ENCODE peak calls at places on chromosomes 11 and 22, in ten cellular contexts. B, S, W, Z, C, Y, H, T, N and I are unnamed samples.

GRCh38 chr11:68343761-68344256 is 31.4 kb downstream of the LRP5 start:
- DNase-seq in B (no peak), S (no peak), W (no peak), Z (no peak), C (no peak), Y (no peak), H (no peak), T (no peak), N (no peak), I (no peak)

GRCh38 chr11:29256580-29256979 is 760.2 kb downstream of the KCNA4 start:
- DNase-seq in B (no peak), S (no peak), W (peak; percentile 5), Z (no peak), C (no peak), Y (no peak), H (no peak), T (no peak), N (no peak), I (no peak)

GRCh38 chr11:117815262-117815803 is 9.2 kb downstream of the FXYD2 start:
- DNase-seq in B (no peak), S (no peak), W (peak; percentile 83), Z (peak; percentile 67), C (peak; percentile 60), Y (no peak), H (no peak), T (peak; percentile 44), N (no peak), I (peak; percentile 54)

GRCh38 chr11:3982431-3982830 is 112.2 kb upstream of the RRM1 start:
- DNase-seq in B (no peak), S (no peak), W (no peak), Z (no peak), C (no peak), Y (no peak), H (no peak), T (no peak), N (no peak), I (no peak)

GRCh38 chr11:70456921-70457532 is 58.7 kb downstream of the CTTN start:
- DNase-seq in B (no peak), S (no peak), W (no peak), Z (peak; percentile 34), C (no peak), Y (no peak), H (no peak), T (no peak), N (peak; percentile 63), I (no peak)

GRCh38 chr11:68256331-68256741 is 15.4 kb downstream of the C11orf24 start:
- DNase-seq in B (no peak), S (no peak), W (no peak), Z (peak; percentile 23), C (no peak), Y (peak; percentile 75), H (no peak), T (no peak), N (no peak), I (no peak)

GRCh38 chr22:32200752-32201151 is 4.1 kb downstream of the RFPL2 start:
- DNase-seq in B (peak; percentile 35), S (no peak), W (peak; percentile 30), Z (no peak), C (no peak), Y (no peak), H (no peak), T (no peak), N (no peak), I (no peak)

GRCh38 chr22:46352276-46352675 is 16.8 kb downstream of the TRMU start:
- DNase-seq in B (no peak), S (no peak), W (no peak), Z (no peak), C (no peak), Y (no peak), H (no peak), T (no peak), N (no peak), I (no peak)